ENCODE peak calls at places on chromosomes 12 and 14, in nine cellular contexts. L is NCI-H2081; B is aorta; N is activated T-helper 1 cell treated with anti-CD3 and anti-CD28 coated beads, Interleukin-12 subunit alpha, Interleukin-12 subunit beta, Interleukin-2, Interleukin-4 antibody, amounts not matched to agents 30 ng/mL and 10 ng/mL and 1 ng/mL, durations not matched to agents 14 hours and 24 hours and 36 hours; O is heart left ventricle; G is progenitor cell of endocrine pancreas; Y is brain pericyte; A is endothelial cell of umbilical vein; C is occipital lobe. W is an unnamed sample.
A peak's percentile ranks its signal among the peaks of the same experiment; 100 is the strongest.

GRCh38 chr12:30822385-30823139 is 67.8 kb upstream of the CAPRIN2 start:
- DNase-seq in L (no peak), B (peak; percentile 85), N (peak; percentile 4), O (peak; percentile 88), G (peak; percentile 74), Y (no peak), A (peak; percentile 56), C (peak; percentile 40), W (peak; percentile 79)

GRCh38 chr12:117188961-117189724 is 1.1 kb downstream of the FBXO21 start:
- DNase-seq in L (no peak), B (no peak), N (no peak), O (no peak), G (no peak), Y (no peak), A (peak; percentile 31), C (peak; percentile 67), W (no peak)

GRCh38 chr12:23611320-23611719 is 338.1 kb downstream of the SOX5 start:
- DNase-seq in L (no peak), B (no peak), N (no peak), O (no peak), G (no peak), Y (no peak), A (peak; percentile 32), C (no peak), W (no peak)

GRCh38 chr12:76588881-76589565 is 29.5 kb upstream of the OSBPL8 start:
- DNase-seq in L (no peak), B (no peak), N (no peak), O (no peak), G (no peak), Y (no peak), A (no peak), C (no peak), W (no peak)

GRCh38 chr12:52903285-52903854 is 1.5 kb downstream of the KRT8 start:
- DNase-seq in L (peak; percentile 87), B (peak; percentile 89), N (peak; percentile 8), O (peak; percentile 88), G (peak; percentile 83), Y (peak; percentile 51), A (peak; percentile 75), C (peak; percentile 40), W (peak; percentile 89)

GRCh38 chr14:68702578-68702977 is 90.3 kb downstream of the ZFP36L1 start:
- DNase-seq in L (no peak), B (no peak), N (no peak), O (no peak), G (no peak), Y (no peak), A (no peak), C (no peak), W (no peak)

GRCh38 chr12:110227138-110227537 is 53.9 kb upstream of the ATP2A2 start:
- DNase-seq in L (no peak), B (no peak), N (no peak), O (no peak), G (no peak), Y (no peak), A (no peak), C (no peak), W (no peak)

GRCh38 chr14:62064741-62065323 is 302.6 kb downstream of the SNAPC1 start:
- DNase-seq in L (no peak), B (no peak), N (no peak), O (no peak), G (no peak), Y (no peak), A (no peak), C (no peak), W (no peak)

GRCh38 chr14:54599932-54600331 is 33.0 kb downstream of the SAMD4A start:
- DNase-seq in L (peak; percentile 0), B (no peak), N (no peak), O (no peak), G (no peak), Y (no peak), A (peak; percentile 76), C (no peak), W (no peak)

GRCh38 chr14:74959596-74960180 is 4.3 kb upstream of the PGF start:
- DNase-seq in L (no peak), B (no peak), N (no peak), O (no peak), G (no peak), Y (no peak), A (peak; percentile 30), C (no peak), W (no peak)

GRCh38 chr12:89108265-89108664 is 244.0 kb downstream of the DUSP6 start:
- DNase-seq in L (no peak), B (no peak), N (no peak), O (no peak), G (no peak), Y (no peak), A (no peak), C (no peak), W (no peak)

GRCh38 chr12:102955926-102956737 is 1.3 kb upstream of the ASCL1 start:
- DNase-seq in L (peak; percentile 59), B (peak; percentile 67), N (no peak), O (no peak), G (no peak), Y (no peak), A (no peak), C (peak; percentile 19), W (peak; percentile 66)

GRCh38 chr14:33441633-33442032 is 503.0 kb downstream of the NPAS3 start:
- DNase-seq in L (no peak), B (no peak), N (no peak), O (no peak), G (no peak), Y (no peak), A (no peak), C (no peak), W (no peak)

GRCh38 chr12:92466391-92467305 is 236.1 kb upstream of the PLEKHG7 start:
- DNase-seq in L (no peak), B (no peak), N (no peak), O (peak; percentile 37), G (no peak), Y (no peak), A (no peak), C (no peak), W (peak; percentile 51)

GRCh38 chr14:69687963-69688649 is 76.7 kb downstream of the SUSD6 start:
- DNase-seq in L (no peak), B (no peak), N (no peak), O (no peak), G (no peak), Y (no peak), A (no peak), C (peak; percentile 60), W (no peak)

GRCh38 chr14:60649815-60650381 is 621 bp upstream of the SIX1 start:
- DNase-seq in L (no peak), B (no peak), N (no peak), O (no peak), G (no peak), Y (no peak), A (no peak), C (no peak), W (peak; percentile 61)

GRCh38 chr14:71711619-71712018 is 220.6 kb upstream of the RGS6 start:
- DNase-seq in L (no peak), B (no peak), N (no peak), O (no peak), G (no peak), Y (peak; percentile 50), A (peak; percentile 79), C (no peak), W (no peak)

GRCh38 chr14:92252291-92252690 is 70.7 kb upstream of the SLC24A4 start:
- DNase-seq in L (peak; percentile 9), B (no peak), N (no peak), O (no peak), G (no peak), Y (no peak), A (no peak), C (peak; percentile 42), W (no peak)

GRCh38 chr14:79820866-79821535 is 390.3 kb downstream of the DIO2 start:
- DNase-seq in L (no peak), B (no peak), N (no peak), O (no peak), G (no peak), Y (no peak), A (no peak), C (no peak), W (no peak)

GRCh38 chr12:97148941-97149559 is 242.0 kb downstream of the NEDD1 start:
- DNase-seq in L (peak; percentile 47), B (no peak), N (peak; percentile 7), O (peak; percentile 46), G (peak; percentile 44), Y (no peak), A (peak; percentile 31), C (no peak), W (peak; percentile 84)

GRCh38 chr12:120534203-120534702 is at the start of gene RNF10:
- DNase-seq in L (peak; percentile 84), B (peak; percentile 90), N (peak; percentile 79), O (peak; percentile 78), G (peak; percentile 51), Y (no peak), A (peak; percentile 78), C (peak; percentile 61), W (peak; percentile 86)

GRCh38 chr14:74975059-74975810 is 19.8 kb upstream of the PGF start:
- DNase-seq in L (no peak), B (peak; percentile 87), N (no peak), O (peak; percentile 95), G (no peak), Y (no peak), A (no peak), C (no peak), W (peak; percentile 10)

GRCh38 chr12:98743362-98743953 is 98.4 kb downstream of the APAF1 start:
- DNase-seq in L (no peak), B (no peak), N (peak; percentile 11), O (no peak), G (no peak), Y (no peak), A (peak; percentile 42), C (no peak), W (peak; percentile 62)

GRCh38 chr14:89576132-89576923 is 159.3 kb upstream of the FOXN3 start:
- DNase-seq in L (no peak), B (no peak), N (no peak), O (no peak), G (no peak), Y (no peak), A (no peak), C (no peak), W (peak; percentile 49)

W was measured in H9.